ENCODE peak calls at places on chromosome 16, in five cellular contexts. One of them, this sample, is unnamed.

GRCh38 chr16:27169511-27170071 is 33.7 kb upstream of the KDM8 start:
- DNase-seq in PC-3: peak
- DNase-seq in RWPE1: peak
- DNase-seq in MCF 10A: peak
- DNase-seq in endothelial cell of umbilical vein: peak
- DNase-seq in this sample: no peak

GRCh38 chr16:1156111-1156982 is 3.4 kb downstream of the CACNA1H start:
- DNase-seq in endothelial cell of umbilical vein: no peak
- DNase-seq in PC-3: no peak
- DNase-seq in MCF 10A: no peak
- DNase-seq in RWPE1: no peak
- DNase-seq in this sample: no peak

GRCh38 chr16:53925011-53925410 is 221.1 kb downstream of the FTO start:
- DNase-seq in RWPE1: no peak
- DNase-seq in endothelial cell of umbilical vein: no peak
- DNase-seq in PC-3: no peak
- DNase-seq in MCF 10A: no peak
- DNase-seq in this sample: no peak

GRCh38 chr16:59964232-59964924 is 1230.3 kb upstream of the GOT2 start:
- DNase-seq in PC-3: no peak
- DNase-seq in endothelial cell of umbilical vein: no peak
- DNase-seq in RWPE1: no peak
- DNase-seq in MCF 10A: peak
- DNase-seq in this sample: no peak

GRCh38 chr16:47777191-47777590 is 316.1 kb downstream of the PHKB start:
- DNase-seq in MCF 10A: peak
- DNase-seq in PC-3: peak
- DNase-seq in RWPE1: no peak
- DNase-seq in endothelial cell of umbilical vein: no peak
- DNase-seq in this sample: no peak

GRCh38 chr16:83215417-83216001 is 588.7 kb downstream of the CDH13 start:
- DNase-seq in endothelial cell of umbilical vein: peak
- DNase-seq in RWPE1: peak
- DNase-seq in PC-3: peak
- DNase-seq in MCF 10A: peak
- DNase-seq in this sample: no peak

GRCh38 chr16:25012525-25012991 is 2.6 kb downstream of the ARHGAP17 start:
- DNase-seq in endothelial cell of umbilical vein: peak
- DNase-seq in MCF 10A: peak
- DNase-seq in RWPE1: peak
- DNase-seq in PC-3: peak
- DNase-seq in this sample: no peak

GRCh38 chr16:81600275-81600674 is 155.7 kb downstream of the CMIP start:
- DNase-seq in RWPE1: peak
- DNase-seq in PC-3: peak
- DNase-seq in MCF 10A: peak
- DNase-seq in endothelial cell of umbilical vein: peak
- DNase-seq in this sample: no peak

GRCh38 chr16:50282010-50282538 is 15.7 kb downstream of the ADCY7 start:
- DNase-seq in PC-3: no peak
- DNase-seq in RWPE1: no peak
- DNase-seq in endothelial cell of umbilical vein: no peak
- DNase-seq in MCF 10A: no peak
- DNase-seq in this sample: peak

GRCh38 chr16:16127469-16128116 is 95.7 kb downstream of the ABCC6 start:
- DNase-seq in PC-3: peak
- DNase-seq in RWPE1: peak
- DNase-seq in endothelial cell of umbilical vein: peak
- DNase-seq in MCF 10A: peak
- DNase-seq in this sample: peak

GRCh38 chr16:74901606-74902005 is 83.3 kb downstream of the WDR59 start:
- DNase-seq in PC-3: no peak
- DNase-seq in RWPE1: no peak
- DNase-seq in endothelial cell of umbilical vein: no peak
- DNase-seq in MCF 10A: no peak
- DNase-seq in this sample: no peak

GRCh38 chr16:8173111-8173644 is 417.1 kb downstream of the TMEM114 start:
- DNase-seq in MCF 10A: peak
- DNase-seq in RWPE1: peak
- DNase-seq in endothelial cell of umbilical vein: peak
- DNase-seq in PC-3: peak
- DNase-seq in this sample: peak

GRCh38 chr16:85061566-85061965 is 34.0 kb downstream of the KIAA0513 start:
- DNase-seq in RWPE1: no peak
- DNase-seq in PC-3: no peak
- DNase-seq in endothelial cell of umbilical vein: no peak
- DNase-seq in MCF 10A: no peak
- DNase-seq in this sample: peak

GRCh38 chr16:31186176-31186575 is 6.2 kb downstream of the FUS start:
- DNase-seq in MCF 10A: no peak
- DNase-seq in PC-3: no peak
- DNase-seq in RWPE1: no peak
- DNase-seq in endothelial cell of umbilical vein: no peak
- DNase-seq in this sample: no peak

GRCh38 chr16:30004424-30004776 is 6.4 kb downstream of the DOC2A start:
- DNase-seq in MCF 10A: no peak
- DNase-seq in RWPE1: no peak
- DNase-seq in PC-3: no peak
- DNase-seq in endothelial cell of umbilical vein: no peak
- DNase-seq in this sample: no peak

GRCh38 chr16:89114159-89114981 is 20.7 kb downstream of the ACSF3 start:
- DNase-seq in RWPE1: peak
- DNase-seq in PC-3: no peak
- DNase-seq in endothelial cell of umbilical vein: no peak
- DNase-seq in MCF 10A: no peak
- DNase-seq in this sample: peak

GRCh38 chr16:17211797-17212196 is 259.0 kb downstream of the XYLT1 start:
- DNase-seq in MCF 10A: no peak
- DNase-seq in RWPE1: no peak
- DNase-seq in PC-3: no peak
- DNase-seq in endothelial cell of umbilical vein: no peak
- DNase-seq in this sample: no peak

GRCh38 chr16:85524630-85525463 is 88.3 kb upstream of the GSE1 start:
- DNase-seq in endothelial cell of umbilical vein: no peak
- DNase-seq in RWPE1: peak
- DNase-seq in MCF 10A: peak
- DNase-seq in PC-3: peak
- DNase-seq in this sample: no peak

GRCh38 chr16:66935319-66936011 is at the start of gene CES2:
- DNase-seq in RWPE1: peak
- DNase-seq in PC-3: peak
- DNase-seq in endothelial cell of umbilical vein: peak
- DNase-seq in MCF 10A: peak
- DNase-seq in this sample: peak

GRCh38 chr16:81107506-81107905 is 11.3 kb upstream of the GCSH start:
- DNase-seq in PC-3: no peak
- DNase-seq in endothelial cell of umbilical vein: no peak
- DNase-seq in RWPE1: no peak
- DNase-seq in MCF 10A: no peak
- DNase-seq in this sample: no peak

DNA sequence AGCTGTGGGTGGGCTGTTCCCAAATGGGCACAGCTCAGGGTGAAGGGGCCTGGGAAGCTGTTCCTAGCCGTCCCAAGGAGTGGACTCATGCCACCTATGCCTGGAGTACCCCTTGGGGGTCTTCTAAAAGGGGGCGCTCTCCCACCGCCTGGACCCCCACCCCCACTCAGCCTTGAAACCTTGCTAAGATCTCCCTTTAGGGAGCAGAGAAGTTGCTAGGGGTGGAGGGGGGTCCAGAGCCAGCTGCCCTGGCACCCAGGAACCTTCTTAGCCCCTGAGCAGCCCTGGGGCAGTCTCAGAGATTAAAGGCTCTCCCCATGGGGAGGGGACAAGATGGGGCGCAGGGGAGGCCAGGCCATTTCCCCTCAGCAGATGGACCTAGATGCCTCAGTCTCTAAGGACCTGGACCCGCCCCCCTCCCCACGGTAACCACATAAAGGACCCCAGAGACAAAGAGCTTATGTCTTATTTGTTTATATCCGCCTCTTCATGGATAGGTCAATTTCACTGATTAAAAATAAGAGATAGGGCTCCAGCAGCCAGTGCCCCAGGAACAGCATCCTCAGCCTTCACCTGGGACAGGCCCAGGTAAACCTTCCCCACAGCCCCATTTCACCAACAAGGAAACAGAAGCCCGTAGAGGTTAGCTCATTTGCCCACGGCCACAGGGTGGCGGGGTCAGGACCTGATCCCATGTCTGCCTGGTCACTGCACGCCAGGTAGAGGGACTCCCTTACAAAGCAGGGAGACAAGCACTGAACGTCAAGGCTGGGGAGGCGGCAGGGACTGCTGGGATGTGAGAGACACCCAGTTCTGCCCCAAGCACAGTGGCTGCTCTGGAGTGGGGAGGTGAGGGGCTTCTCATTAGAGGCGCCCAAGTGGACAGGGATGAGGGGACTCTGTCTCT is 3.4 kb downstream of the MTSS2 start:
- DNase-seq in MCF 10A: no peak
- DNase-seq in endothelial cell of umbilical vein: no peak
- DNase-seq in RWPE1: no peak
- DNase-seq in PC-3: no peak
- DNase-seq in this sample: peak
- TF ChIP-seq CTCF in MCF 10A: no peak
- TF ChIP-seq CTCF in endothelial cell of umbilical vein: no peak
- TF ChIP-seq CTCF in RWPE1: no peak
- TF ChIP-seq CTCF in PC-3: no peak
- TF ChIP-seq CTCF in this sample: no peak

DNA sequence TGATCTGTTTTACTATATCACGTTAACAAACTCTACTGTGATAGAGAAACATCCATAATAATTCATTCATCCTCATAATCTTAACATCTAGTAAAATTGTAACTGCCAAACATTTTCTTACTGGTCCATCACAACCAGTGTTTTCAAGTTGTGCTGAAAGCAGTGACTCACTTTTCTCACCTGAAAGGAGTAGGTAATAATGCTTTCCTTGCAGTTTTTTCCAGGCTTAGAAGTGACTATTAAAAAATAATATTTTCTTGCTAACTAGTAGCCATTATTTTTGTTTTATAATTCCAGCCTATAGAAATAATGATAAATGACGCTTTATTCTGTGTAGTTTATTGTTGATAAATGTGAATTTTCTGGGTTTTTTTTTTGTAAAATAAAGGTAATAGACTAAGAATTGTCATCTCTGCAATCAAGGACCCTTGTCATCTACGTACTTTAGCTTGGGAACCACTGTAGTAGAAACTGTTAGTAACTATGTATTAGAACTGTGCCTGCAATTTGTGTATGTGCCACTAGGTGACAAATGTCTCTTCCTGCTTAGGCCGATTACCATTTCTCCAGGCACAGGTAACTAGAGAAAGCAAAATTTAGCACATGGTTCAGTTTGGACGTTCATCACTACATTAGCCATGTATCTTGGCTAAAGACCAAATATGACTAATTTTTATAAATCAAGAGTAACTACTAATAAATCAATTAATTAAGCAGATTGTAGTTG is 409.4 kb upstream of the ERCC4 start:
- DNase-seq in PC-3: peak
- DNase-seq in endothelial cell of umbilical vein: no peak
- DNase-seq in MCF 10A: no peak
- DNase-seq in RWPE1: no peak
- DNase-seq in this sample: no peak
- TF ChIP-seq CTCF in PC-3: peak
- TF ChIP-seq CTCF in endothelial cell of umbilical vein: no peak
- TF ChIP-seq CTCF in MCF 10A: no peak
- TF ChIP-seq CTCF in RWPE1: no peak
- TF ChIP-seq CTCF in this sample: peak

GRCh38 chr16:3095869-3096268 is 3.2 kb downstream of the ZSCAN10 start:
- DNase-seq in RWPE1: no peak
- DNase-seq in PC-3: peak
- DNase-seq in MCF 10A: peak
- DNase-seq in endothelial cell of umbilical vein: no peak
- DNase-seq in this sample: no peak
- TF ChIP-seq CTCF in RWPE1: no peak
- TF ChIP-seq CTCF in PC-3: peak
- TF ChIP-seq CTCF in MCF 10A: peak
- TF ChIP-seq CTCF in endothelial cell of umbilical vein: peak
- TF ChIP-seq CTCF in this sample: peak

DNA sequence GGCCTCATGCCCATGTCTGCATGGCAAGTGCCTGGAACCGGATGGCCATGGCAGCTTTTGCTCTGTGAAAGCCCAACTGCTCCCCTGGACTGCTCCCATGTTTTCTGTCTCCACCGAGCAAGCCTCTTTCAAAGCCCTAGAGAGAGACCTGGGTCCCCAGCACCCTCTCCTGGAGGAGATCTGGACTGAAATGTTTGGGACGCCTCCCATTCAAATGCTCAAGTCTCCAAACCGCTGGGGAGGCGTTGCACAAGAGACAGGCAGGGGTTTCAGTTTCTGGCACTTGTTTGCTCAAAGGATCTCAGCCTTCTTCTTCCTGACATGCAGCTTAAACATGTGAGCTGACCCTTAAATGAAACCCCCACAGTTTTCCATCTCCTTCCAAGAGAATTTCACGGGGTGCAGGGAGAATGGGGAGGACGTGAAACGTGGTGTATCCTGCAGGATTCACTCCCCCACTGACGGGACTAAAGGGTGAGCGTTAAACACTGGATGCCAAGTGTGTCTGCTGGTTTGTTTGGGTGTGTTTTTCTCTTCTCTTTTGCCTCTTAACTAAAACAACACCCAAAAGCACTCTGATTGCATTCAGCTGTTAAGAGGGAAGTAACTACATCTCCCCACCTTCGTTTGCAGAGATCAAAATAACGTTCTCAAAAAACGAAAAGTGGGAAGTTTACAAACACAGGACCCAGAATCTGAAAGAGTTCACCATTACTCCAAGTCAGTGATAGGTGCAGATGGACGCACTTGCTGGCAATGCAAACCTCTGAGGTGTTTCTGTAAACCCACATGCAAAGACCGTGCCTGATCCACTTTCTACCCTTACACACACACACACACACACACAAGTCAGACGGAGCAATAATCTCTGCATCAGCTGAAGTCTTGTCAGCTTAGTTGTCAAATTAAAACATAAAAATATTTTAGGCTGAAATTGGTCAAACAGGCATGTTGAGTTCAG is 256.9 kb downstream of the C16orf95 start:
- DNase-seq in MCF 10A: peak
- DNase-seq in endothelial cell of umbilical vein: peak
- DNase-seq in PC-3: no peak
- DNase-seq in RWPE1: no peak
- DNase-seq in this sample: no peak
- TF ChIP-seq CTCF in MCF 10A: no peak
- TF ChIP-seq CTCF in endothelial cell of umbilical vein: peak
- TF ChIP-seq CTCF in PC-3: peak
- TF ChIP-seq CTCF in RWPE1: no peak
- TF ChIP-seq CTCF in this sample: peak

DNA sequence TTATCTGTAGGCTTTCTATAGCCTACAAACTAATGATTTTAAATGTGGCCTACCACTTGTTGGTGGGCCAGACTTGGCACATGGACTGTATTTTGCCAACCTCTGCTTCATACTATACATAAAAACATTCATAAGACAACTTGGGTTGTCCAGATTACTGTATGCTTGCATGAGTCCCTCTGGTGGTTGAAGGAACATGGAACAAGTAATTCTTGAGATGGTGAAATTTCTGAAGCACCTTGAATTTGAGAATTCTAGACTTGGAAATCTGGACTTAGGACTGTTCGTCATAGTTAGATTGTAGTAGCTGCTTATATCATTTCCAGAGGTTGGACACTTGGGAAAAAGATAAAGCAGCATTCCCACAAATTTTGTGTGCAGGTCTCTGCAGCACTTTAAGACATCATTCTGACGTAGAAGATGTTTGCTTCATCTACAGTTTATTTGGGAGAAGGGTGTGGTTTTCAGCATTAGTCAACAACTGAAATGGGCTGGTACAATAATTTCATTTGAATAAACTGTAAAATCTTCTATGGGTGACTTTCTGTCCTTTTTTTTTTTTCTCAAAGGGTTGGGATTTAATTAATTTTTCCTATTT is 31.2 kb downstream of the NFATC3 start:
- DNase-seq in RWPE1: peak
- DNase-seq in PC-3: peak
- DNase-seq in endothelial cell of umbilical vein: peak
- DNase-seq in MCF 10A: peak
- DNase-seq in this sample: no peak
- TF ChIP-seq CTCF in RWPE1: peak
- TF ChIP-seq CTCF in PC-3: peak
- TF ChIP-seq CTCF in endothelial cell of umbilical vein: peak
- TF ChIP-seq CTCF in MCF 10A: peak
- TF ChIP-seq CTCF in this sample: peak